ENCODE peak calls at places on chromosomes 1 and 21, in five cellular contexts. One of them, this sample, is unnamed.

GRCh38 chr1:212288614-212289013 is 3.4 kb downstream of the PPP2R5A start:
- DNase-seq in A549: no peak
- DNase-seq in RWPE1: no peak
- DNase-seq in spleen: no peak
- DNase-seq in AG09309: no peak
- DNase-seq in this sample: no peak

GRCh38 chr1:170309389-170310013 is 163.7 kb downstream of the NTMT2 start:
- DNase-seq in A549: no peak
- DNase-seq in RWPE1: no peak
- DNase-seq in spleen: no peak
- DNase-seq in AG09309: peak
- DNase-seq in this sample: no peak

GRCh38 chr1:180923024-180923841 is 10.5 kb downstream of the KIAA1614 start:
- DNase-seq in A549: no peak
- DNase-seq in RWPE1: peak
- DNase-seq in spleen: no peak
- DNase-seq in AG09309: no peak
- DNase-seq in this sample: peak

GRCh38 chr1:156627313-156627880 is 8.2 kb downstream of the HAPLN2 start:
- DNase-seq in A549: peak
- DNase-seq in RWPE1: no peak
- DNase-seq in spleen: no peak
- DNase-seq in AG09309: no peak
- DNase-seq in this sample: peak

GRCh38 chr1:200889571-200889970 is 5.1 kb upstream of the INAVA start:
- DNase-seq in A549: no peak
- DNase-seq in RWPE1: no peak
- DNase-seq in spleen: no peak
- DNase-seq in AG09309: no peak
- DNase-seq in this sample: no peak

GRCh38 chr1:227333423-227333822 is 15.1 kb upstream of the CDC42BPA start:
- DNase-seq in A549: no peak
- DNase-seq in RWPE1: peak
- DNase-seq in spleen: no peak
- DNase-seq in AG09309: no peak
- DNase-seq in this sample: no peak

GRCh38 chr21:42154237-42155044 is 64.5 kb upstream of the ABCG1 start:
- DNase-seq in A549: no peak
- DNase-seq in RWPE1: no peak
- DNase-seq in spleen: no peak
- DNase-seq in AG09309: no peak
- DNase-seq in this sample: no peak

GRCh38 chr1:247212914-247213617 is 41.2 kb upstream of the ZNF124 start:
- DNase-seq in A549: no peak
- DNase-seq in RWPE1: no peak
- DNase-seq in spleen: no peak
- DNase-seq in AG09309: no peak
- DNase-seq in this sample: no peak

GRCh38 chr1:211695135-211695816 is 19.9 kb upstream of the NEK2 start:
- DNase-seq in A549: no peak
- DNase-seq in RWPE1: no peak
- DNase-seq in spleen: peak
- DNase-seq in AG09309: no peak
- DNase-seq in this sample: no peak

GRCh38 chr1:207811920-207812720 is 60.3 kb downstream of the CD46 start:
- DNase-seq in A549: peak
- DNase-seq in RWPE1: no peak
- DNase-seq in spleen: no peak
- DNase-seq in AG09309: no peak
- DNase-seq in this sample: peak

GRCh38 chr1:204301171-204301957 is 58.4 kb downstream of the PLEKHA6 start:
- DNase-seq in A549: no peak
- DNase-seq in RWPE1: peak
- DNase-seq in spleen: no peak
- DNase-seq in AG09309: no peak
- DNase-seq in this sample: no peak
- TF ChIP-seq CTCF in A549: no peak
- TF ChIP-seq CTCF in RWPE1: no peak
- TF ChIP-seq CTCF in spleen: no peak
- TF ChIP-seq CTCF in AG09309: no peak
- TF ChIP-seq CTCF in this sample: no peak

DNA sequence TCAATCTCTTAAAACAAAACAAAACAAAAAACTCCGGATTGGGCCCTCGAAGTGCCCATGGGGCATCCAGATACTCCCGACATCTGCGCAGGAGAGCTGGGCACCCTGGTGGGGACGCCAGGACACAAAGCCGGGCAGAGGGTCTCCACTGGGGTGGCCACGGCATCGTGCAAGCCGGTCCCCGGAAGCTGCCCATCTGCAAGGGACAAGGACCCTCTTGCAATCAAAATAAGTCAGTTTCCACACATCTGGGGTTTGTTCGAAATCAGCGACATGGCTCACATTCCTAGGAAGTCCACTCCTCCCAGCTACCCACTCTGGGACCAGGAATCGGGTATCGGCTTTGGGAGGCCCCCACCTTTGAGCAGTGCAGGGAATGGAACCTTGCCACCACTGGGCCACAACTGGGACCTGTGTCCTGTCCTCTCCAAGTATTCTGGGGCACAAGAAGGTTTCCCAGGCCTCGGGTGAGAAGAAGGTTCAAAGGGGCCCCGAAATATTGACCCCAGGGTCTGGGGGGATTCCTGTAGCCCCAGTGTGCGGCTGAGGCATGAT is 4.6 kb upstream of the PRDM16 start:
- DNase-seq in A549: no peak
- DNase-seq in RWPE1: no peak
- DNase-seq in spleen: peak
- DNase-seq in AG09309: no peak
- DNase-seq in this sample: no peak
- TF ChIP-seq CTCF in A549: no peak
- TF ChIP-seq CTCF in RWPE1: no peak
- TF ChIP-seq CTCF in spleen: no peak
- TF ChIP-seq CTCF in AG09309: no peak
- TF ChIP-seq CTCF in this sample: no peak

GRCh38 chr1:151008244-151009205 is at the start of gene PRUNE1:
- DNase-seq in A549: peak
- DNase-seq in RWPE1: peak
- DNase-seq in spleen: peak
- DNase-seq in AG09309: peak
- DNase-seq in this sample: peak
- TF ChIP-seq CTCF in A549: no peak
- TF ChIP-seq CTCF in RWPE1: no peak
- TF ChIP-seq CTCF in spleen: peak
- TF ChIP-seq CTCF in AG09309: no peak
- TF ChIP-seq CTCF in this sample: no peak

GRCh38 chr1:2129256-2129943 is 65.2 kb downstream of the FAAP20 start:
- DNase-seq in A549: no peak
- DNase-seq in RWPE1: no peak
- DNase-seq in spleen: peak
- DNase-seq in AG09309: no peak
- DNase-seq in this sample: no peak

GRCh38 chr1:2133039-2133878 is 61.3 kb downstream of the FAAP20 start:
- DNase-seq in A549: peak
- DNase-seq in RWPE1: peak
- DNase-seq in spleen: peak
- DNase-seq in AG09309: peak
- DNase-seq in this sample: peak

GRCh38 chr1:2132222-2133038 is 62.1 kb downstream of the FAAP20 start:
- DNase-seq in A549: peak
- DNase-seq in RWPE1: peak
- DNase-seq in spleen: peak
- DNase-seq in AG09309: no peak
- DNase-seq in this sample: peak

GRCh38 chr1:2130156-2130555 is 64.4 kb downstream of the FAAP20 start:
- DNase-seq in A549: no peak
- DNase-seq in RWPE1: no peak
- DNase-seq in spleen: peak
- DNase-seq in AG09309: no peak
- DNase-seq in this sample: no peak

GRCh38 chr1:2130871-2131289 is 63.7 kb downstream of the FAAP20 start:
- DNase-seq in A549: no peak
- DNase-seq in RWPE1: no peak
- DNase-seq in spleen: peak
- DNase-seq in AG09309: no peak
- DNase-seq in this sample: no peak
- TF ChIP-seq CTCF in A549: no peak
- TF ChIP-seq CTCF in RWPE1: no peak
- TF ChIP-seq CTCF in spleen: no peak
- TF ChIP-seq CTCF in AG09309: no peak
- TF ChIP-seq CTCF in this sample: no peak

DNA sequence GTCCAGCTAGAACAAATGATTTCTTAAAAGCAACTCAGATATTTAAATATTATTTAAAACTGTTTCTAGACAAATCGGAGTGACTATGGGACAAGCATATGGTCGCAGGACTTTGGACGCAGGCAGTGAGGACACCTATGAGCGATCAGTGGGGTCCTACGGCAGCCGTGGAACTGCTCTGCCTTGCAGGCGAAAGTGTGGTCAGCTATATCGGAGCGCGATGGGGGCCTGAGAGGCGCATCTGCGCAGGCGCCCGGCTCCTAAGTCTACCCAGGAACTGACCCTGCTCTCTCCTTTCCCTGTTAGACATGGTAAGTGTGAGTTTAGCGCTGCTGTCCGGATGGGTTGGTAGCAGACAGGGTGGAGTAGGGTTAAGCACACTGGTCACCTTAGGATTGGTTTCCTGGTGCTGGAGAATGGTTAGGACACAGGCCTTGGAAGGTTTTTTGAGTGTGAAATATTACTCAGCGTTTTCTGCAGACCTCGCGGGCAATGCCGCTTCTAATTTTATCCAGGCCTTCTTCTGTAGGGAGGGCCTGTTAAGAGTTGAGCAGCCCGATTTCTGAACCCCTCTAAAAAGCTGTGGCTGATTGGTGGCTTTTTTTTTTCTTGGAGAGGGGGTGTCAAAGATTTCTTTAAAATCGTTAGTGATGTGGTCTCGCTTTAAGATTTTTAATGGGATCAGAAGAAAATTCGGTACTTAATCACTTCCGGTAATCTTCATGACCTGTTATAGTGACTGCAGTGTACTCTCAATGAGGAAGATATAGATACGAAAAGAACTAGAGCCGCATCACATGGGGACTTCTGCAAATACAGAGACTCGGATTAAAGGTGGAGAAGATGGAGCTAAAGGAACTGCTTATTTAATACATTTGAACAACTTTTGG is at the start of gene RABGGTB:
- DNase-seq in A549: peak
- DNase-seq in RWPE1: peak
- DNase-seq in spleen: peak
- DNase-seq in AG09309: peak
- DNase-seq in this sample: peak
- TF ChIP-seq CTCF in A549: no peak
- TF ChIP-seq CTCF in RWPE1: no peak
- TF ChIP-seq CTCF in spleen: no peak
- TF ChIP-seq CTCF in AG09309: no peak
- TF ChIP-seq CTCF in this sample: no peak

GRCh38 chr21:44267655-44268142 is 6.0 kb upstream of the DNMT3L start:
- DNase-seq in A549: no peak
- DNase-seq in RWPE1: no peak
- DNase-seq in spleen: peak
- DNase-seq in AG09309: no peak
- DNase-seq in this sample: no peak
- TF ChIP-seq CTCF in A549: no peak
- TF ChIP-seq CTCF in RWPE1: peak
- TF ChIP-seq CTCF in spleen: no peak
- TF ChIP-seq CTCF in AG09309: no peak
- TF ChIP-seq CTCF in this sample: no peak

GRCh38 chr1:31742462-31743212 is 21.5 kb downstream of the ADGRB2 start:
- DNase-seq in A549: no peak
- DNase-seq in RWPE1: no peak
- DNase-seq in spleen: no peak
- DNase-seq in AG09309: no peak
- DNase-seq in this sample: no peak
- TF ChIP-seq CTCF in A549: no peak
- TF ChIP-seq CTCF in RWPE1: no peak
- TF ChIP-seq CTCF in spleen: no peak
- TF ChIP-seq CTCF in AG09309: no peak
- TF ChIP-seq CTCF in this sample: no peak

GRCh38 chr1:31203215-31203614 is 36.5 kb downstream of the NKAIN1 start:
- DNase-seq in A549: no peak
- DNase-seq in RWPE1: no peak
- DNase-seq in spleen: no peak
- DNase-seq in AG09309: no peak
- DNase-seq in this sample: no peak
- TF ChIP-seq CTCF in A549: no peak
- TF ChIP-seq CTCF in RWPE1: no peak
- TF ChIP-seq CTCF in spleen: no peak
- TF ChIP-seq CTCF in AG09309: no peak
- TF ChIP-seq CTCF in this sample: no peak

DNA sequence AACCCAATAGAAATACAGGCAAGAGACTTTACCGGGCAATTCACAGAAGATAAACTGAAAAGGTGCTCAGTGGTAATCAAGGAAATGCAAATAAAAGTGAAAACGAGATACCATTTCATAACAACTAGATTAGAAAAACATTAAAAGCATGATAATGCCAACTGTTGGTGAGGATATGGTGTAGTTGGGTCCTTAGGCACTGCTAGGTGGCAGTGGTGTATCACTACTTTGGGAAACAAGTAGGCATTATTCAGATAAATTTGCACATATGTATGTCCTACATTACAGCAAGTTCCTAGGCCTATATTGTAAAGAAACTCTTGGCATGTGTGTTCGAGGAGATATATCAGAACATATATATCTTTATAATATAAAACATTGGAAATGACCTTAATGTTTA is 31.0 kb downstream of the AZIN2 start:
- DNase-seq in A549: peak
- DNase-seq in RWPE1: no peak
- DNase-seq in spleen: no peak
- DNase-seq in AG09309: no peak
- DNase-seq in this sample: no peak
- TF ChIP-seq CTCF in A549: peak
- TF ChIP-seq CTCF in RWPE1: peak
- TF ChIP-seq CTCF in spleen: no peak
- TF ChIP-seq CTCF in AG09309: peak
- TF ChIP-seq CTCF in this sample: no peak

DNA sequence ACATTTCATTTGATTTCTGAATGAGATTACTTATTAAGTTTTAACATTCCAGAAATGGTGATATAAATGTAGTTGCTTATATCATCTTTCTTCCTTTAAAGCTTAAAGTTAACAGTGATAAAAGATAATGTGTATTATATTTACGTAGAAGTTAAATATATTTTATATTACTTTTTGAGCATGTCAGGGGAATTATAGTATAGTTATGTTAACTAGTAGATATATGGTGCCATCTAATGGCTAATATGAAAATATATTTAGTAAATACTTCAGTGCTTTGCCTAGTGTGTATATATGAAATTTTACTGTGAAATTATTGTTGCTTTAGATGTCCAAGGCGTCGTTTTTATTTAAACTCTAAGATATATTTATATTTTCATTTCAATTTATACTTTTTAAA is 51.5 kb downstream of the SYT14 start:
- DNase-seq in A549: peak
- DNase-seq in RWPE1: peak
- DNase-seq in spleen: no peak
- DNase-seq in AG09309: no peak
- DNase-seq in this sample: no peak
- TF ChIP-seq CTCF in A549: peak
- TF ChIP-seq CTCF in RWPE1: peak
- TF ChIP-seq CTCF in spleen: no peak
- TF ChIP-seq CTCF in AG09309: peak
- TF ChIP-seq CTCF in this sample: no peak